ENCODE peak calls at places on chromosome 2, in nine cellular contexts. O, Q, S, G, Y, B, P, U and R are unnamed samples.

GRCh38 chr2:113342650-113343049 is 63.9 kb upstream of the PAX8 start:
- DNase-seq in O (no peak), Y (no peak), Q (no peak), B (peak), G (no peak), P (no peak), U (peak), S (no peak), R (no peak)

GRCh38 chr2:240881913-240882312 is 13.3 kb downstream of the AGXT start:
- DNase-seq in B (peak), S (no peak), G (no peak), U (no peak), Q (no peak), P (no peak), Y (no peak), O (no peak), R (no peak)

GRCh38 chr2:123840016-123840415 is 185.1 kb upstream of the CNTNAP5 start:
- DNase-seq in Q (no peak), U (no peak), O (no peak), P (no peak), S (no peak), G (no peak), B (no peak), Y (no peak), R (no peak)

GRCh38 chr2:238702691-238703415 is 145.0 kb upstream of the TWIST2 start:
- DNase-seq in U (no peak), P (no peak), G (no peak), O (no peak), S (no peak), Q (peak), B (no peak), Y (no peak), R (no peak)

GRCh38 chr2:29570539-29570938 is 350.8 kb downstream of the ALK start:
- DNase-seq in S (no peak), U (no peak), G (no peak), Q (no peak), B (no peak), P (no peak), Y (no peak), O (no peak), R (no peak)

GRCh38 chr2:231545105-231545902 is 15.1 kb upstream of the NMUR1 start:
- DNase-seq in S (no peak), O (no peak), Y (no peak), U (peak), P (peak), G (peak), Q (peak), B (peak), R (peak)

GRCh38 chr2:218370410-218371063 is 11.5 kb upstream of the SLC11A1 start:
- DNase-seq in Y (no peak), U (peak), Q (no peak), O (no peak), B (peak), P (no peak), G (peak), S (no peak), R (no peak)

GRCh38 chr2:236177604-236177966 is 9.4 kb upstream of the GBX2 start:
- DNase-seq in P (peak), S (peak), U (peak), O (no peak), B (no peak), Q (no peak), Y (no peak), G (peak), R (no peak)

GRCh38 chr2:2321250-2321545 is 9.9 kb downstream of the MYT1L start:
- DNase-seq in O (no peak), B (no peak), G (no peak), P (no peak), Q (no peak), U (no peak), Y (no peak), S (no peak), R (no peak)

GRCh38 chr2:17969661-17970060 is 91.2 kb downstream of the KCNS3 start:
- DNase-seq in Y (no peak), S (no peak), U (no peak), Q (no peak), B (no peak), P (no peak), O (no peak), G (no peak), R (no peak)

GRCh38 chr2:134206573-134206972 is 47.3 kb upstream of the MGAT5 start:
- DNase-seq in S (no peak), B (no peak), Y (peak), P (no peak), O (no peak), U (peak), G (no peak), Q (peak), R (no peak)

GRCh38 chr2:3257166-3257565 is 120.5 kb downstream of the EIPR1 start:
- DNase-seq in Q (no peak), G (no peak), U (no peak), B (no peak), Y (no peak), S (peak), P (no peak), O (no peak), R (no peak)

GRCh38 chr2:219473511-219473910 is 25.2 kb upstream of the GMPPA start:
- DNase-seq in G (no peak), P (no peak), Q (no peak), S (no peak), U (no peak), Y (no peak), O (no peak), B (no peak), R (no peak)

GRCh38 chr2:107525420-107525819 is 301.3 kb upstream of the RGPD4 start:
- DNase-seq in Y (no peak), B (no peak), O (no peak), P (no peak), Q (no peak), U (peak), G (peak), S (no peak), R (no peak)

GRCh38 chr2:108896741-108897140 is 92.3 kb downstream of the EDAR start:
- DNase-seq in B (no peak), U (no peak), P (no peak), Y (no peak), S (no peak), O (no peak), Q (no peak), G (no peak), R (no peak)

GRCh38 chr2:96119981-96120720 is 3.8 kb upstream of the ADRA2B start:
- DNase-seq in O (no peak), G (no peak), B (no peak), U (no peak), P (no peak), S (no peak), Q (no peak), Y (no peak), R (peak)

GRCh38 chr2:19580830-19581229 is 222.4 kb upstream of the OSR1 start:
- DNase-seq in B (no peak), U (no peak), S (no peak), Q (peak), P (no peak), G (peak), Y (no peak), O (no peak), R (no peak)

GRCh38 chr2:29260151-29260772 is 145.0 kb downstream of the CLIP4 start:
- DNase-seq in S (no peak), G (peak), Q (no peak), B (no peak), U (no peak), Y (no peak), P (no peak), O (no peak), R (no peak)

GRCh38 chr2:65661980-65662653 is 229.7 kb upstream of the SPRED2 start:
- DNase-seq in U (no peak), S (no peak), P (no peak), G (peak), Y (no peak), Q (no peak), O (no peak), B (no peak), R (no peak)

GRCh38 chr2:210442869-210443268 is 33.7 kb downstream of the LANCL1 start:
- DNase-seq in U (no peak), Q (no peak), P (no peak), G (no peak), Y (no peak), O (no peak), S (peak), B (no peak), R (no peak)

GRCh38 chr2:137998503-137998902 is 34.2 kb downstream of the HNMT start:
- DNase-seq in P (no peak), B (no peak), G (no peak), U (no peak), Y (no peak), S (no peak), Q (no peak), O (no peak), R (no peak)

GRCh38 chr2:20563251-20563650 is 87.6 kb downstream of the HS1BP3 start:
- DNase-seq in U (no peak), Y (no peak), O (no peak), G (no peak), P (no peak), S (no peak), Q (no peak), B (no peak), R (no peak)

GRCh38 chr2:150485871-150486538 is 1.5 kb downstream of the RND3 start:
- DNase-seq in Q (peak), G (peak), P (peak), U (peak), S (peak), B (peak), O (peak), Y (peak), R (peak)

GRCh38 chr2:150681120-150681796 is 193.8 kb upstream of the RND3 start:
- DNase-seq in S (no peak), P (no peak), U (peak), B (no peak), O (no peak), G (peak), Q (no peak), Y (peak), R (no peak)

GRCh38 chr2:149701241-149701640 is 113.7 kb upstream of the MMADHC start:
- DNase-seq in G (no peak), O (no peak), S (no peak), B (no peak), Y (no peak), P (no peak), U (no peak), Q (no peak), R (no peak)

GRCh38 chr2:151669585-151670081 is 64.6 kb downstream of the NEB start:
- DNase-seq in P (no peak), Q (no peak), G (no peak), O (no peak), B (no peak), Y (peak), U (no peak), S (no peak), R (no peak)

GRCh38 chr2:231714639-231715498 is 6.5 kb downstream of the PTMA start:
- DNase-seq in P (peak), G (peak), Q (peak), O (peak), Y (peak), B (peak), S (peak), U (peak), R (peak)

GRCh38 chr2:45435316-45435715 is 175.8 kb downstream of the SRBD1 start:
- DNase-seq in G (peak), B (no peak), P (no peak), O (no peak), U (peak), Y (no peak), Q (no peak), S (no peak), R (no peak)

GRCh38 chr2:207330912-207331311 is 165.2 kb upstream of the KLF7 start:
- DNase-seq in O (no peak), U (peak), Q (no peak), B (no peak), Y (no peak), P (peak), G (peak), S (no peak), R (peak)

GRCh38 chr2:7825591-7826312 is 856.1 kb upstream of the ID2 start:
- DNase-seq in S (no peak), Y (peak), Q (no peak), U (no peak), O (no peak), G (no peak), B (no peak), P (peak), R (peak)

GRCh38 chr2:159753797-159754196 is 41.5 kb downstream of the MARCHF7 start:
- DNase-seq in Q (no peak), G (no peak), U (no peak), B (no peak), Y (no peak), S (no peak), O (no peak), P (no peak), R (no peak)

GRCh38 chr2:144507441-144508161 is 12.3 kb downstream of the ZEB2 start:
- DNase-seq in Q (no peak), G (peak), B (no peak), P (no peak), U (no peak), O (no peak), Y (no peak), S (no peak), R (no peak)

GRCh38 chr2:67215214-67215613 is 181.9 kb upstream of the ETAA1 start:
- DNase-seq in P (no peak), B (peak), S (peak), U (peak), O (peak), Y (peak), Q (no peak), G (peak), R (peak)
- TF ChIP-seq CTCF in P (no peak), B (peak), S (no peak), U (peak), O (peak), Y (peak), Q (no peak), G (peak), R (peak)

DNA sequence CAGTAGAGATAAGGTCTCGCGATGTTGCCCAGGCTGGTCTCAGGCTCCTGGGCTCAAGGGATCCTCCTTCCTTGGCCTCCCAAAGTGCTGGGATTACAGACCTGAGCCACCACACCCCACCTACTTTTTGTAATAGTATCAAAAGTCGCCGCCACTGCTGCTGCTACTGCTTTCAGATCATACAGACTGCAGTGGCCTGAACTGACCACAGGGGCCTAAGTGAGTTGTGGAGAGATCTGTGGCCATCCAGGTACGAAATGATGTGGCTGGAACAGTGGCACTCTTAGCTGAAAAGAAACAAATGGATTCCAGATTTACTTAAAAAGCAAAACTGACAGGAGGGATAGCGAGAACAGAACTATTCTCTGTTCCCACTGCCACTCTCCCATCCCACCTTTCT is 32.9 kb upstream of the POMC start:
- DNase-seq in B (no peak), U (no peak), G (no peak), P (no peak), Y (no peak), S (peak), Q (no peak), O (no peak), R (no peak)
- TF ChIP-seq CTCF in B (no peak), U (peak), G (peak), P (peak), Y (no peak), S (peak), Q (no peak), O (peak), R (peak)

GRCh38 chr2:68357608-68358337 is 7.3 kb upstream of the PLEK start:
- DNase-seq in B (no peak), O (no peak), S (peak), P (peak), Y (peak), U (peak), G (peak), Q (peak), R (peak)
- TF ChIP-seq CTCF in B (peak), O (peak), S (no peak), P (peak), Y (no peak), U (peak), G (peak), Q (peak), R (peak)

GRCh38 chr2:5692561-5693287 is 540 bp downstream of the SOX11 start:
- DNase-seq in U (no peak), Y (no peak), G (no peak), O (peak), P (no peak), Q (peak), S (peak), B (no peak), R (no peak)

GRCh38 chr2:5693288-5694015 is 1.3 kb downstream of the SOX11 start:
- DNase-seq in S (peak), B (no peak), Y (no peak), O (peak), P (no peak), U (no peak), G (no peak), Q (no peak), R (no peak)

GRCh38 chr2:5690231-5690630 is 2.0 kb upstream of the SOX11 start:
- DNase-seq in S (no peak), P (no peak), O (no peak), B (no peak), U (no peak), Q (no peak), G (no peak), Y (no peak), R (no peak)

GRCh38 chr2:5690718-5691658 is 1.2 kb upstream of the SOX11 start:
- DNase-seq in Y (no peak), G (no peak), S (peak), P (no peak), O (peak), Q (no peak), B (no peak), U (no peak), R (no peak)

DNA sequence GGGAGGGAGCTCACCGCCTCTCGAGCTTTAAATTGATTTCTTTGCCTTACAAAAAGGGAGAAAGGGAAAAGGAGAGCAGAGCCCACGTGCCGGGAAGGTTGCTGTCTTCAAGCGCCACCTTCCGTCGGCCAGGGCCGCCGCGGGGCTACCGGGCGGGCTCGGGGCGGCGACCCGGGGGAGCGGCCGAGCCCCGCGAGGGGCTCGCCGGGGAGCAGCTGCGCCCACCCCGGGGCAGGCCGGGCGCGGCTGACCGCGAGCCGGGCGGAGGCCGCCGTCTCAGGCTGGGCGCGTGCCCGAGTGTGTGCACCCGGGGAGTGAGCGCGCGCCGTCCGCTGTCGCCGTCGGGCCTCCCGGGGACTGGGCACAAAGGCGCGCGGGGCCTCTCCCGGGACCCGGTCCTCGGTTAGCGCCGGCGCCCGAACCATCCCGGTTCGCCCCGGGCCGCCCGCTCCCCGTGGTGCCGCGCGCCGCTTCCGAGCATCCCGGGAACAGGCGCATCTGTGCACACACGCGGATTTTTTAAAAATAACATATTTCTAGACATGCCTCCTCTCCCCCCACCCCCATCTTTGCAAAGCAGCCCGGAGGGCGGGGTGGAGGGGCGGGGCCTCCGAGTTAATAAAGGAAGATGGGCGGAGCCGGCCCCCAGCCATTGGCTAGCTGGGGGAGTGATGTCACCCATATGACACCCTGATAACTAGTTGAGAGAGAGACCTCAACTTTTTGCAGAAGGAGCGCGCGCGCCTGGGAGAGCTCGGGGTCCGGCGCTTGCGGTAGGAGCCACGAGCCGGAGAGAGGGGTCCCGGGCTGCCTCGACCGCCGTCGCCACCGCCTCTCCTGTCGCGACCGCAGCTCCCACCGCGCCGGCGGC is at the start of gene SOX11:
- DNase-seq in S (peak), G (peak), P (no peak), B (no peak), O (peak), Q (peak), Y (no peak), U (no peak), R (no peak)
- TF ChIP-seq CTCF in S (no peak), G (no peak), P (no peak), B (no peak), O (peak), Q (no peak), Y (no peak), U (no peak), R (no peak)

GRCh38 chr2:110818767-110819481 is 86.6 kb downstream of the ACOXL start:
- DNase-seq in Q (no peak), B (no peak), G (no peak), P (no peak), O (no peak), S (no peak), Y (no peak), U (no peak), R (no peak)
- TF ChIP-seq CTCF in Q (no peak), B (no peak), G (peak), P (peak), O (peak), S (no peak), Y (no peak), U (no peak), R (no peak)

DNA sequence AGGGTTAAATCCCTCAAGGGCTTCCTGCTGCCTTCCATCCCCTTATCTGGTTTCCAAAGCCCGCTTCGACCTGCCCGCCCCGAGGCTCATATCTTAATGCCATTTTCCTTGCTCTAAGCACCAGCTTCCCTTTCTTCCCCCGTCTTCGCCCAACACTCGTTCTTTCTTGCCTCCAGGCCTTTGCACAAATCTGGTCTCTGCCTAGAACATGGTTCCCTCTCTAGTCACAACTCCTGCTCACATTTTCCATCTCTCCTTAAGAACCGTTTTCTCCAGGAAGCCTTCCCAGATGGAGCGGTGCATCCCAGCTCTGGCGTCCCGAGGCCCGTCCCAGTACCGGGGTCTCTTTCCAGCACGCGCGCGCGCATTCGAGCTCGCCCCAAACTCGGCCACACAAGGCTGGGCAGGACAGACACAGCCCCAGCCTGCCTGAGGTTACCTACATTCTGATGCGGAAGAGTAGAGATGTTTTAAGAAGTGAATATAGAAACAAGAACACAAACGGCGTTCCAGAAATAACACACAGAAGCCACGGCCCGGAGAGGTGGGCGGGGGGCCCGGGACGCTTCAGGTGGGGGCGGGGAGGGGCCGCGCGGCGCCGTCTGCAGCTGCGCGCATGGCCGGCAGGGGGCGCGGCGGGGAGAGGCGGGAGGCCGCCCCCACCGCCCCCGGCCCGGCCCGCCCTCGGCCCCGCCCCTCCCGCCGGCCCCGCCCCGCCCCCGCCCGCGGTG is at the start of gene DGKD:
- DNase-seq in U (peak), S (peak), O (peak), G (peak), P (peak), Q (peak), B (peak), Y (peak), R (peak)
- TF ChIP-seq CTCF in U (peak), S (no peak), O (peak), G (peak), P (peak), Q (peak), B (no peak), Y (peak), R (peak)

GRCh38 chr2:10220516-10221391 is 82.0 kb upstream of the HPCAL1 start:
- DNase-seq in S (no peak), B (peak), Q (no peak), O (no peak), G (peak), Y (peak), P (no peak), U (no peak), R (no peak)

GRCh38 chr2:10223471-10223870 is 79.2 kb upstream of the HPCAL1 start:
- DNase-seq in G (no peak), B (peak), S (no peak), P (no peak), Q (no peak), O (no peak), U (no peak), Y (no peak), R (no peak)

GRCh38 chr2:10221443-10221842 is 81.3 kb upstream of the HPCAL1 start:
- DNase-seq in G (no peak), B (peak), Y (no peak), Q (no peak), S (no peak), O (no peak), U (no peak), P (no peak), R (no peak)

GRCh38 chr2:10223932-10224720 is 78.6 kb upstream of the HPCAL1 start:
- DNase-seq in G (no peak), Q (no peak), O (no peak), U (no peak), B (peak), P (no peak), S (peak), Y (no peak), R (no peak)

GRCh38 chr2:10221976-10222870 is 80.5 kb upstream of the HPCAL1 start:
- DNase-seq in P (no peak), Y (no peak), Q (no peak), O (no peak), G (no peak), U (no peak), B (peak), S (no peak), R (no peak)
- TF ChIP-seq CTCF in P (no peak), Y (no peak), Q (no peak), O (no peak), G (no peak), U (no peak), B (no peak), S (no peak), R (no peak)